ENCODE peak calls at places on chromosomes 4 and X, in four cellular contexts. V is K562, M is HepG2, N is SK-N-SH. G is an unnamed sample.

GRCh38 chr4:152655272-152656129 is 24.3 kb downstream of the TMEM154 start:
- DNase-seq in V (no peak), M (no peak), N (no peak), G (no peak)

GRCh38 chrX:68060506-68061205 is 372.6 kb downstream of the OPHN1 start:
- DNase-seq in V (no peak), M (no peak), N (no peak), G (peak)

GRCh38 chr4:168886361-168886760 is 123.7 kb downstream of the CBR4 start:
- DNase-seq in V (no peak), M (no peak), N (no peak), G (no peak)

GRCh38 chr4:71406459-71406963 is 67.7 kb downstream of the SLC4A4 start:
- DNase-seq in V (peak), M (no peak), N (no peak), G (no peak)

GRCh38 chrX:115147220-115147619 is 42.0 kb upstream of the RBMXL3 start:
- DNase-seq in V (peak), M (no peak), N (peak), G (no peak)

GRCh38 chr4:115165503-115165902 is 52.1 kb upstream of the NDST4 start:
- DNase-seq in V (no peak), M (no peak), N (no peak), G (no peak)

GRCh38 chrX:63128509-63128908 is 222.6 kb downstream of the SPIN4 start:
- DNase-seq in V (no peak), M (peak), N (peak), G (peak)

GRCh38 chr4:182449960-182450359 is 206.8 kb downstream of the TENM3 start:
- DNase-seq in V (no peak), M (no peak), N (no peak), G (no peak)

GRCh38 chr4:67438975-67439374 is 106.3 kb downstream of the CENPC start:
- DNase-seq in V (no peak), M (no peak), N (no peak), G (no peak)

GRCh38 chr4:13888112-13888511 is 260.6 kb upstream of the BOD1L1 start:
- DNase-seq in V (no peak), M (no peak), N (no peak), G (no peak)

GRCh38 chrX:40209951-40210617 is 112.3 kb upstream of the BCOR start:
- DNase-seq in V (no peak), M (peak), N (no peak), G (no peak)

GRCh38 chrX:99939883-99940232 is 470.2 kb downstream of the PCDH19 start:
- DNase-seq in V (no peak), M (no peak), N (no peak), G (no peak)

GRCh38 chr4:132227349-132228165 is 921.5 kb upstream of the PCDH10 start:
- DNase-seq in V (peak), M (peak), N (peak), G (peak)

GRCh38 chr4:8188743-8189550 is 10.1 kb upstream of the SH3TC1 start:
- DNase-seq in V (no peak), M (no peak), N (no peak), G (no peak)

GRCh38 chrX:99914676-99915075 is 495.4 kb downstream of the PCDH19 start:
- DNase-seq in V (no peak), M (peak), N (no peak), G (no peak)

GRCh38 chrX:150370589-150371312 is 7.6 kb downstream of the MAMLD1 start:
- DNase-seq in V (no peak), M (no peak), N (no peak), G (no peak)

GRCh38 chrX:130170752-130171445 is 863 bp upstream of the RAB33A start:
- DNase-seq in V (no peak), M (no peak), N (peak), G (peak)

GRCh38 chr4:52751349-52751911 is at the start of gene ERVMER34-1:
- DNase-seq in V (peak), M (no peak), N (peak), G (peak)

GRCh38 chr4:1358421-1359160 is 11.6 kb downstream of the UVSSA start:
- DNase-seq in V (no peak), M (no peak), N (no peak), G (no peak)

GRCh38 chr4:86452323-86452995 is 92.6 kb upstream of the MAPK10 start:
- DNase-seq in V (no peak), M (no peak), N (no peak), G (no peak)

DNA sequence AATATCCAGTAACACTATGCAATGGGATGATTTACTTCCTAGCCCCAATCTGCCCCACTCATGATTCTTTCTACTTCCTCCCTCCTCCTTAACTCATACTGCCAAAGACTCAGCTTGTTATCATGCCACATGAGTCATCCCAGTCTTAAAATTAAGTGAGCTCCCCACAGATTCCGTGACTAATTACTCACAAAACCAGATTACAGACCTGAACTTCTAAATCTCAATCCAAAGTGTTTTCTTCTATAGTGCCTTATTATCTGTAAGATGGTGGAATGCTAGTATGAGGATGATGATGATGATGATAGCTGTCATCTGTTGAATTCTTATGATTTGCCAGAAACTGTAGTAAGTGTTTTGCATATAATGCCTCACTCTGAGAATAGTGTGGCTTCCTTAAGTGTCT is 27.7 kb upstream of the GPC3 start:
- DNase-seq in V (no peak), M (no peak), N (no peak), G (no peak)
- TF ChIP-seq FOXJ3 in V (no peak), M (no peak), N (no peak), G (no peak)

DNA sequence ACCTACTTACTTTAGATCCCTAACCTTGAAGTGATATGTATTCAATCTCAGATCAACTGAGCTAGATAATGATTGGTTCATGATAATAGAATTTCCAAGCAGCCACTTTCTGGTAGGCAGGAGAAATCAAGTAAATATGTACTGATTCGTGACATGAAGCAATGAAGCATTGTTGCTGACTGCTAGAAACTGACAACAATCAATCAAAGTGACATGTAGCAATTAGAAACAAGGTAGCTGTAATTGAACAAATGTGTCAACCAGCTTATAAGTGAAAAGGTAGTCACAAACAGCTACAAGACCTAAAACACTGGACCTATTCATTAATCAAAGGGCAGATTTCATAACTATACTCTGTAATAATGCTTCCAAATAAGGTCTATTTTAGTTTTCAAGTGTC is 62.4 kb downstream of the PABPC4L start:
- DNase-seq in V (no peak), M (no peak), N (no peak), G (no peak)
- TF ChIP-seq FOXJ3 in V (no peak), M (no peak), N (no peak), G (no peak)

GRCh38 chr4:58807843-58808605 is 1697.8 kb upstream of the IGFBP7 start:
- DNase-seq in V (no peak), M (no peak), N (no peak), G (no peak)
- TF ChIP-seq FOXJ3 in V (no peak), M (no peak), N (no peak), G (no peak)

DNA sequence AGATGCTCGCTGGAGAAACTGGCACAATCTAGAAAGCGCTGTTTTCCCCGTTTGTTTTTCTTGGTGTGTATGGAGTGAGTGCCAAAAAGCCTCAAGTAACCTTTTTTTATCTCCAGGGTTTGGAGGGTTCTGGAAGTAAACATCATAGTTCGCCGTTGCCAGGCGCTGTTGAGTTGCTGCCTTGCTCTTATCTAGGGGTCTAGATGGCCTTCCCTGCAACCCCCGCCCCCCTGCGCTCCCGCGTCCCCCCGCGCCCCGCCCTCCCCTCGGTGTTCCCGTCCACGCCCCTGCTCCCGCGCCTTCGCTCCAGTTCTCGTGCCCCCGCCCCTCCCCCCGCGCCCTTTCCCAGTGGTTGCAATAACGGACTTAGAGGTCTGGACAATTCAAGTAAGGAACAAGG is 555 bp upstream of the GCNA start:
- DNase-seq in V (peak), M (no peak), N (peak), G (no peak)
- TF ChIP-seq FOXJ3 in V (no peak), M (no peak), N (no peak), G (no peak)

DNA sequence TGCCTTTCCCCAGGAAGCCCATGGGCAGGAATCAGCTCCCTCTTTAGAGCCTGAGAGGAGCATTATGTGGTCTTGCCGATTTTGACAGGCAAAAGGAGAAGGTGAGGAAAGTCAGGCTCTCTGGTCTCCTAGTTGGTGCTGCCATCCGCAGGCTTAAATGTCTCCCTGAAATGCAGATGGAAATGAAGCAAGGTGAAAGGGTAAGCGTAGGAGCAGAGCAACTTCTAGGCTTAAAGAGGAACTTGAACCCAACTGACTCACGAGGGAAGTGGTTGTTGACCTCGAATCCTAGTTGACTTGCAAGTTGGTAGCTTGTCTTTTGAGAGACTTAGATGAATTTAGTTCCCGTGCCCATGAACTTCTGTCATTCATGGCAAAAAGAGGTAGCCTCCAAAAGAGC is 205.9 kb downstream of the PTTG2 start:
- DNase-seq in V (no peak), M (no peak), N (no peak), G (no peak)
- TF ChIP-seq FOXJ3 in V (no peak), M (no peak), N (no peak), G (no peak)

GRCh38 chr4:72531768-72532290 is 37.2 kb downstream of the ADAMTS3 start:
- DNase-seq in V (no peak), M (no peak), N (no peak), G (no peak)
- TF ChIP-seq FOXJ3 in V (no peak), M (no peak), N (no peak), G (no peak)

DNA sequence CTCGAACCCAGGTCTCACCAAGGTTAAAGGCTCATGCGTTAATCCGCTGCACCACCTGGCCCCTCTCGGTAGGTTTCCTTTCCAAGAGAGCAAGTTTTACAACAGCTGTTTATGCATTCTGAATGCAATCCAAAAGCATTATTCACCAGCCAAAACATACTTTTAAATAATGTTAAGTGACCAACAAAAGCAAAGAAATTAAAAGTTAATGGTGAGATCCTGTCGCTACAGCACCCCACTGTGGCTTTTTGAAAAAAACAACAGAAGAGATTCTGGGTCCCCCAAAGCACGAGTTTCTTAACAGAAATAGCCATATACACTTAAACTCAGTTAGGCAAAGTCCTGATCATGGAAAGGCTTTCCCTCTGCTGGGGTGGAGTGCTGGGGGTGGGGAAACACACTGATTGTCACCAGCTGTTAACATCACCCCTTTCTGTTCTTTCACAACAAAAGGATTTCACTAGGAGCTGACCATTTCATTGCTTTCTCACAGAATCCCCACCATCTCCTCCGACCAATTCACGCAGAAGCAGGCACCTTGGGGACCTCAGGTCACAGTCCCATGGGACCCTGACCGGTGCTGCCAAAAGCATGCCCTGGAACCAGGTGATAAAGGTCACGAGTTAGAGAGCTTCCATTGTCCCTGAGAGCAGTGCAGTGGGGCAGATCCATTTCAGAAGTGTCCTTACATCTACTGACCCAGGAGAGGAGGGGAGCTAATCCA is 51.2 kb downstream of the ZNF827 start:
- DNase-seq in V (no peak), M (no peak), N (no peak), G (no peak)
- TF ChIP-seq FOXJ3 in V (no peak), M (no peak), N (no peak), G (no peak)

GRCh38 chrX:41903544-41903943 is 19.8 kb downstream of the CASK start:
- DNase-seq in V (no peak), M (no peak), N (no peak), G (no peak)
- TF ChIP-seq FOXJ3 in V (no peak), M (no peak), N (no peak), G (no peak)

G was measured in WTC11.